ENCODE peak calls at places on chromosomes 3 and 15, in ten cellular contexts. One of them, this sample, is unnamed.

GRCh38 chr3:144142151-144142855 is 170.7 kb downstream of the DIPK2A start:
- DNase-seq in HepG2: no peak
- DNase-seq in K562: no peak
- DNase-seq in IMR-90: peak; percentile 82
- DNase-seq in spleen: no peak
- DNase-seq in breast epithelium: no peak
- DNase-seq in lower leg skin: no peak
- DNase-seq in A549: no peak
- DNase-seq in esophagus muscularis mucosa: no peak
- DNase-seq in testis: peak; percentile 30
- DNase-seq in this sample: no peak

GRCh38 chr3:188979669-188980311 is 192.0 kb upstream of the TPRG1 start:
- DNase-seq in HepG2: no peak
- DNase-seq in K562: no peak
- DNase-seq in IMR-90: peak; percentile 25
- DNase-seq in spleen: no peak
- DNase-seq in breast epithelium: no peak
- DNase-seq in lower leg skin: no peak
- DNase-seq in A549: no peak
- DNase-seq in esophagus muscularis mucosa: no peak
- DNase-seq in testis: no peak
- DNase-seq in this sample: no peak

GRCh38 chr15:40746916-40747418 is 8.1 kb downstream of the RMDN3 start:
- DNase-seq in HepG2: no peak
- DNase-seq in K562: no peak
- DNase-seq in IMR-90: peak; percentile 40
- DNase-seq in spleen: no peak
- DNase-seq in breast epithelium: no peak
- DNase-seq in lower leg skin: no peak
- DNase-seq in A549: no peak
- DNase-seq in esophagus muscularis mucosa: no peak
- DNase-seq in testis: no peak
- DNase-seq in this sample: peak; percentile 75

GRCh38 chr15:77415450-77416448 is 4.2 kb downstream of the PEAK1 start:
- DNase-seq in HepG2: no peak
- DNase-seq in K562: peak; percentile 14
- DNase-seq in IMR-90: peak; percentile 60
- DNase-seq in spleen: no peak
- DNase-seq in breast epithelium: no peak
- DNase-seq in lower leg skin: peak; percentile 89
- DNase-seq in A549: no peak
- DNase-seq in esophagus muscularis mucosa: no peak
- DNase-seq in testis: no peak
- DNase-seq in this sample: peak; percentile 40

GRCh38 chr15:95887666-95888480 is 442.6 kb upstream of the NR2F2 start:
- DNase-seq in HepG2: no peak
- DNase-seq in K562: no peak
- DNase-seq in IMR-90: peak; percentile 20
- DNase-seq in spleen: no peak
- DNase-seq in breast epithelium: no peak
- DNase-seq in lower leg skin: no peak
- DNase-seq in A549: no peak
- DNase-seq in esophagus muscularis mucosa: no peak
- DNase-seq in testis: no peak
- DNase-seq in this sample: no peak

GRCh38 chr3:64098686-64099085 is 75.4 kb upstream of the PSMD6 start:
- DNase-seq in HepG2: no peak
- DNase-seq in K562: no peak
- DNase-seq in IMR-90: no peak
- DNase-seq in spleen: no peak
- DNase-seq in breast epithelium: no peak
- DNase-seq in lower leg skin: no peak
- DNase-seq in A549: no peak
- DNase-seq in esophagus muscularis mucosa: no peak
- DNase-seq in testis: no peak
- DNase-seq in this sample: no peak

GRCh38 chr15:33296856-33297255 is 13.9 kb upstream of the RYR3 start:
- DNase-seq in HepG2: no peak
- DNase-seq in K562: no peak
- DNase-seq in IMR-90: no peak
- DNase-seq in spleen: no peak
- DNase-seq in breast epithelium: no peak
- DNase-seq in lower leg skin: no peak
- DNase-seq in A549: no peak
- DNase-seq in esophagus muscularis mucosa: peak; percentile 55
- DNase-seq in testis: no peak
- DNase-seq in this sample: no peak

GRCh38 chr3:119181765-119182164 is 8.4 kb downstream of the UPK1B start:
- DNase-seq in HepG2: no peak
- DNase-seq in K562: no peak
- DNase-seq in IMR-90: no peak
- DNase-seq in spleen: no peak
- DNase-seq in breast epithelium: no peak
- DNase-seq in lower leg skin: no peak
- DNase-seq in A549: peak; percentile 97
- DNase-seq in esophagus muscularis mucosa: no peak
- DNase-seq in testis: no peak
- DNase-seq in this sample: no peak

GRCh38 chr15:98878862-98879261 is 128.7 kb downstream of the PGPEP1L start:
- DNase-seq in HepG2: no peak
- DNase-seq in K562: no peak
- DNase-seq in IMR-90: no peak
- DNase-seq in spleen: no peak
- DNase-seq in breast epithelium: no peak
- DNase-seq in lower leg skin: no peak
- DNase-seq in A549: no peak
- DNase-seq in esophagus muscularis mucosa: no peak
- DNase-seq in testis: peak; percentile 58
- DNase-seq in this sample: no peak

GRCh38 chr3:122183521-122183892 is at the start of gene CASR:
- DNase-seq in HepG2: no peak
- DNase-seq in K562: no peak
- DNase-seq in IMR-90: no peak
- DNase-seq in spleen: peak; percentile 68
- DNase-seq in breast epithelium: no peak
- DNase-seq in lower leg skin: no peak
- DNase-seq in A549: peak; percentile 5
- DNase-seq in esophagus muscularis mucosa: no peak
- DNase-seq in testis: peak; percentile 28
- DNase-seq in this sample: no peak

GRCh38 chr15:31502541-31503229 is 176.1 kb downstream of the KLF13 start:
- DNase-seq in HepG2: no peak
- DNase-seq in K562: no peak
- DNase-seq in IMR-90: no peak
- DNase-seq in spleen: no peak
- DNase-seq in breast epithelium: peak; percentile 0
- DNase-seq in lower leg skin: no peak
- DNase-seq in A549: no peak
- DNase-seq in esophagus muscularis mucosa: peak; percentile 86
- DNase-seq in testis: peak; percentile 6
- DNase-seq in this sample: no peak

GRCh38 chr3:49745986-49746385 is 22.2 kb upstream of the GMPPB start:
- DNase-seq in HepG2: no peak
- DNase-seq in K562: no peak
- DNase-seq in IMR-90: peak; percentile 72
- DNase-seq in spleen: no peak
- DNase-seq in breast epithelium: no peak
- DNase-seq in lower leg skin: no peak
- DNase-seq in A549: no peak
- DNase-seq in esophagus muscularis mucosa: no peak
- DNase-seq in testis: no peak
- DNase-seq in this sample: no peak

GRCh38 chr3:55416381-55416821 is 70.7 kb downstream of the WNT5A start:
- DNase-seq in HepG2: no peak
- DNase-seq in K562: no peak
- DNase-seq in IMR-90: peak; percentile 93
- DNase-seq in spleen: no peak
- DNase-seq in breast epithelium: no peak
- DNase-seq in lower leg skin: no peak
- DNase-seq in A549: peak; percentile 22
- DNase-seq in esophagus muscularis mucosa: no peak
- DNase-seq in testis: no peak
- DNase-seq in this sample: no peak

GRCh38 chr3:46883252-46884185 is 6.0 kb downstream of the PTH1R start:
- DNase-seq in HepG2: no peak
- DNase-seq in K562: peak; percentile 31
- DNase-seq in IMR-90: no peak
- DNase-seq in spleen: no peak
- DNase-seq in breast epithelium: no peak
- DNase-seq in lower leg skin: no peak
- DNase-seq in A549: no peak
- DNase-seq in esophagus muscularis mucosa: no peak
- DNase-seq in testis: no peak
- DNase-seq in this sample: peak; percentile 52

GRCh38 chr3:12231481-12231880 is 57.4 kb upstream of the PPARG start:
- DNase-seq in HepG2: no peak
- DNase-seq in K562: no peak
- DNase-seq in IMR-90: peak; percentile 57
- DNase-seq in spleen: no peak
- DNase-seq in breast epithelium: no peak
- DNase-seq in lower leg skin: no peak
- DNase-seq in A549: no peak
- DNase-seq in esophagus muscularis mucosa: no peak
- DNase-seq in testis: no peak
- DNase-seq in this sample: no peak

GRCh38 chr3:167844528-167844927 is 109.0 kb downstream of the SERPINI1 start:
- DNase-seq in HepG2: no peak
- DNase-seq in K562: no peak
- DNase-seq in IMR-90: no peak
- DNase-seq in spleen: no peak
- DNase-seq in breast epithelium: no peak
- DNase-seq in lower leg skin: no peak
- DNase-seq in A549: no peak
- DNase-seq in esophagus muscularis mucosa: no peak
- DNase-seq in testis: no peak
- DNase-seq in this sample: no peak

GRCh38 chr3:174097686-174098085 is 700.1 kb downstream of the NLGN1 start:
- DNase-seq in HepG2: no peak
- DNase-seq in K562: no peak
- DNase-seq in IMR-90: no peak
- DNase-seq in spleen: no peak
- DNase-seq in breast epithelium: no peak
- DNase-seq in lower leg skin: no peak
- DNase-seq in A549: no peak
- DNase-seq in esophagus muscularis mucosa: no peak
- DNase-seq in testis: no peak
- DNase-seq in this sample: no peak

GRCh38 chr15:59685737-59686297 is 3.3 kb downstream of the BNIP2 start:
- DNase-seq in HepG2: no peak
- DNase-seq in K562: peak; percentile 15
- DNase-seq in IMR-90: peak; percentile 38
- DNase-seq in spleen: no peak
- DNase-seq in breast epithelium: no peak
- DNase-seq in lower leg skin: no peak
- DNase-seq in A549: no peak
- DNase-seq in esophagus muscularis mucosa: no peak
- DNase-seq in testis: no peak
- DNase-seq in this sample: peak; percentile 42

DNA sequence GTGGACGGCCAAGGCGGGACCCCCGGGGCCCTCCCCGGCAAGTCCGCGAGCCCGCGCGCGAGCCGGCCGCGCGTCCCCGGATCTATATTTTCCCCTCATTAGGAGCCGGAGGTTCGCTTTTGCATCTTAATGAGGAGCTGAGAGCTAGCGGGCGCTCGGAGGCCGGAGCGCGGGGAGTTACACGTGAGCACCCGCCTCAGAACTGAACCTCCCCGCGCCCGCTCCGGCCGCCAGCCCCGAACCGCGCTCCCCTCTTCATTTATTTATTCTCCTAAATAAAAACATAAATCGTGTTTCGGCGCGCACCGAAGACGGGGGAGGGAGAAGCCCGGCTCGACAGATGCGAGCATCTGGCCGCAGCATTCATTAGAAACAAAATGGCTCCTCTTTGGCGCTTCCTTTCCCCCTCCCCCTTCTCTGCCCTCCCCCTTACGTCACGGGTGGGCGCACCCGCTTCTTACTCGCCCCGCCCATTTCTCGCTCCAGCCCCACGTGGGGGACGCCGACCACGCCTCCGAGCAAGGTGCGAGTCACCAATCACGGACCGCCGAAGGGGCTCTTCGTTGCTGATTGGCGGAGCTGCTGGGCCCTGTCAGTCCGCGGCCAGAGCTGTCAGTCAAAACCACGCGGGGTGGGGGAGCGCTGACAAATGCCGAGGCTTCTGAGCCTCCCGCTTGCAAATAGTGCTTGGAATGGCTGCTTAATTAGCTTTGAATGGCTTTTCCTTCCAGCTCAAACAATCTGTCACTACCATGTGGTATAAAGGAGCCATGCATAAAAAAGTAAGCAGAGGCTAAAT is 1.6 kb upstream of the TLE3 start:
- DNase-seq in HepG2: peak; percentile 96
- DNase-seq in K562: peak; percentile 98
- DNase-seq in IMR-90: peak; percentile 99
- DNase-seq in spleen: peak; percentile 99
- DNase-seq in breast epithelium: peak; percentile 100
- DNase-seq in lower leg skin: peak; percentile 100
- DNase-seq in A549: peak; percentile 100
- DNase-seq in esophagus muscularis mucosa: peak; percentile 100
- DNase-seq in testis: peak; percentile 100
- DNase-seq in this sample: peak; percentile 99
- TF ChIP-seq POLR2A in HepG2: peak; percentile 85
- TF ChIP-seq POLR2A in K562: peak; percentile 96
- TF ChIP-seq POLR2A in IMR-90: peak; percentile 90
- TF ChIP-seq POLR2A in spleen: peak; percentile 79
- TF ChIP-seq POLR2A in breast epithelium: peak; percentile 95
- TF ChIP-seq POLR2A in lower leg skin: peak; percentile 92
- TF ChIP-seq POLR2A in A549: peak; percentile 85
- TF ChIP-seq POLR2A in esophagus muscularis mucosa: peak; percentile 85
- TF ChIP-seq POLR2A in testis: peak; percentile 91
- TF ChIP-seq POLR2A in this sample: peak; percentile 89

GRCh38 chr3:125051205-125051604 is 4.6 kb downstream of the HEG1 start:
- DNase-seq in HepG2: no peak
- DNase-seq in K562: no peak
- DNase-seq in IMR-90: no peak
- DNase-seq in spleen: no peak
- DNase-seq in breast epithelium: no peak
- DNase-seq in lower leg skin: no peak
- DNase-seq in A549: no peak
- DNase-seq in esophagus muscularis mucosa: no peak
- DNase-seq in testis: no peak
- DNase-seq in this sample: no peak
- H3K4me3 ChIP-seq in HepG2: no peak overlapping the region
- H3K4me3 ChIP-seq in K562: no peak overlapping the region
- H3K4me3 ChIP-seq in IMR-90: no peak overlapping the region
- H3K4me3 ChIP-seq in spleen: peak overlapping the region; percentile 90
- H3K4me3 ChIP-seq in breast epithelium: no peak overlapping the region
- H3K4me3 ChIP-seq in lower leg skin: no peak overlapping the region
- H3K4me3 ChIP-seq in A549: no peak overlapping the region
- H3K4me3 ChIP-seq in esophagus muscularis mucosa: peak overlapping the region; percentile 80
- H3K4me3 ChIP-seq in testis: no peak overlapping the region
- H3K4me3 ChIP-seq in this sample: no peak overlapping the region

GRCh38 chr15:67884514-67885225 is 44.8 kb upstream of the RNU6-1 start:
- DNase-seq in HepG2: peak; percentile 89
- DNase-seq in K562: peak; percentile 96
- DNase-seq in IMR-90: peak; percentile 54
- DNase-seq in spleen: peak; percentile 84
- DNase-seq in breast epithelium: peak; percentile 83
- DNase-seq in lower leg skin: peak; percentile 94
- DNase-seq in A549: peak; percentile 91
- DNase-seq in esophagus muscularis mucosa: peak; percentile 94
- DNase-seq in testis: peak; percentile 88
- DNase-seq in this sample: peak; percentile 86
- TF ChIP-seq POLR2A in HepG2: peak; percentile 52
- TF ChIP-seq POLR2A in K562: peak; percentile 65
- TF ChIP-seq POLR2A in IMR-90: no peak
- TF ChIP-seq POLR2A in spleen: no peak
- TF ChIP-seq POLR2A in breast epithelium: no peak
- TF ChIP-seq POLR2A in lower leg skin: no peak
- TF ChIP-seq POLR2A in A549: peak; percentile 41
- TF ChIP-seq POLR2A in esophagus muscularis mucosa: no peak
- TF ChIP-seq POLR2A in testis: no peak
- TF ChIP-seq POLR2A in this sample: peak; percentile 39

GRCh38 chr3:179265092-179265491 is 14.2 kb upstream of the KCNMB3 start:
- DNase-seq in HepG2: no peak
- DNase-seq in K562: peak; percentile 67
- DNase-seq in IMR-90: no peak
- DNase-seq in spleen: no peak
- DNase-seq in breast epithelium: no peak
- DNase-seq in lower leg skin: no peak
- DNase-seq in A549: no peak
- DNase-seq in esophagus muscularis mucosa: no peak
- DNase-seq in testis: no peak
- DNase-seq in this sample: no peak
- H3K4me3 ChIP-seq in HepG2: no peak overlapping the region
- H3K4me3 ChIP-seq in K562: no peak overlapping the region
- H3K4me3 ChIP-seq in IMR-90: no peak overlapping the region
- H3K4me3 ChIP-seq in spleen: no peak overlapping the region
- H3K4me3 ChIP-seq in breast epithelium: no peak overlapping the region
- H3K4me3 ChIP-seq in lower leg skin: no peak overlapping the region
- H3K4me3 ChIP-seq in A549: no peak overlapping the region
- H3K4me3 ChIP-seq in esophagus muscularis mucosa: no peak overlapping the region
- H3K4me3 ChIP-seq in testis: no peak overlapping the region
- H3K4me3 ChIP-seq in this sample: no peak overlapping the region

This sample was measured in NB4.